ENCODE peak calls at places on chromosomes 5 and 9, in nine cellular contexts. G is stimulated activated CD8-positive, alpha-beta memory T cell treated with anti-CD3 and anti-CD28 coated beads, Interleukin-4, amount 100 ng/mL, for 1 hour; X is colonic mucosa; B is NCI-H146; Z is effector memory CD8-positive, alpha-beta T cell; V is ACHN; H is choroid plexus epithelial cell; I is GM12891; S is BE2C. N is an unnamed sample.

GRCh38 chr9:74847478-74848149 is 40.1 kb downstream of the TRPM6 start:
- DNase-seq in G (no peak), X (no peak), B (no peak), Z (no peak), V (no peak), H (no peak), I (no peak), S (no peak), N (no peak)

GRCh38 chr5:138472353-138472752 is 7.1 kb downstream of the EGR1 start:
- DNase-seq in G (no peak), X (no peak), B (no peak), Z (no peak), V (no peak), H (no peak), I (no peak), S (no peak), N (no peak)

GRCh38 chr9:87206064-87206661 is 258.9 kb upstream of the GAS1 start:
- DNase-seq in G (no peak), X (no peak), B (no peak), Z (no peak), V (no peak), H (peak; percentile 79), I (no peak), S (no peak), N (no peak)

GRCh38 chr5:177495243-177496060 is 2.0 kb downstream of the PDLIM7 start:
- DNase-seq in G (no peak), X (peak; percentile 54), B (no peak), Z (no peak), V (peak; percentile 67), H (peak; percentile 99), I (peak; percentile 67), S (peak; percentile 63), N (peak; percentile 62)

GRCh38 chr5:121503111-121503840 is 348.4 kb upstream of the FTMT start:
- DNase-seq in G (no peak), X (peak; percentile 22), B (peak; percentile 0), Z (no peak), V (peak; percentile 2), H (peak; percentile 2), I (no peak), S (peak; percentile 78), N (no peak)

GRCh38 chr5:25550793-25551192 is 906.0 kb upstream of the CDH10 start:
- DNase-seq in G (no peak), X (no peak), B (no peak), Z (no peak), V (no peak), H (no peak), I (no peak), S (no peak), N (no peak)

GRCh38 chr5:59517926-59518585 is 375.5 kb downstream of the PDE4D start:
- DNase-seq in G (no peak), X (no peak), B (no peak), Z (no peak), V (peak; percentile 51), H (peak; percentile 72), I (no peak), S (no peak), N (no peak)

GRCh38 chr9:93210974-93211653 is 27.2 kb downstream of the WNK2 start:
- DNase-seq in G (no peak), X (no peak), B (no peak), Z (no peak), V (no peak), H (no peak), I (no peak), S (no peak), N (no peak)

GRCh38 chr5:149777382-149777781 is 47.3 kb downstream of the PPARGC1B start:
- DNase-seq in G (no peak), X (no peak), B (no peak), Z (no peak), V (no peak), H (no peak), I (no peak), S (no peak), N (peak; percentile 29)